ENCODE peak calls at places on chromosomes 7 and 10, in ten cellular contexts. One of them, this sample, is unnamed. For H3K4me1 and H3K9me3, the result is how much of the 10 kb centered on the place peaks cover.

GRCh38 chr10:62075912-62076311 is 174.4 kb downstream of the ARID5B start:
- DNase-seq in HCT116: no peak
- DNase-seq in PC-3: peak
- DNase-seq in GM23248: peak
- DNase-seq in small intestine: no peak
- DNase-seq in A673: peak
- DNase-seq in ovary: no peak
- DNase-seq in body of pancreas: no peak
- DNase-seq in left ventricle myocardium inferior: no peak
- DNase-seq in thoracic aorta: no peak
- DNase-seq in this sample: no peak

GRCh38 chr10:32957341-32958084 is 517 bp downstream of the ITGB1 start:
- DNase-seq in HCT116: no peak
- DNase-seq in PC-3: peak
- DNase-seq in GM23248: peak
- DNase-seq in small intestine: peak
- DNase-seq in A673: peak
- DNase-seq in ovary: peak
- DNase-seq in body of pancreas: peak
- DNase-seq in left ventricle myocardium inferior: peak
- DNase-seq in thoracic aorta: no peak
- DNase-seq in this sample: peak

GRCh38 chr10:25766687-25767221 is 167.3 kb upstream of the MYO3A start:
- DNase-seq in HCT116: no peak
- DNase-seq in PC-3: no peak
- DNase-seq in GM23248: no peak
- DNase-seq in small intestine: no peak
- DNase-seq in A673: peak
- DNase-seq in ovary: no peak
- DNase-seq in body of pancreas: no peak
- DNase-seq in left ventricle myocardium inferior: no peak
- DNase-seq in thoracic aorta: no peak
- DNase-seq in this sample: no peak

GRCh38 chr10:97926055-97926454 is 76.4 kb downstream of the GOLGA7B start:
- DNase-seq in HCT116: no peak
- DNase-seq in PC-3: no peak
- DNase-seq in GM23248: no peak
- DNase-seq in small intestine: no peak
- DNase-seq in A673: no peak
- DNase-seq in ovary: no peak
- DNase-seq in body of pancreas: no peak
- DNase-seq in left ventricle myocardium inferior: no peak
- DNase-seq in thoracic aorta: no peak
- DNase-seq in this sample: no peak

GRCh38 chr7:2299131-2299829 is 15.0 kb downstream of the SNX8 start:
- DNase-seq in HCT116: no peak
- DNase-seq in PC-3: no peak
- DNase-seq in GM23248: peak
- DNase-seq in small intestine: no peak
- DNase-seq in A673: no peak
- DNase-seq in ovary: no peak
- DNase-seq in body of pancreas: peak
- DNase-seq in left ventricle myocardium inferior: no peak
- DNase-seq in thoracic aorta: peak
- DNase-seq in this sample: no peak

GRCh38 chr7:133633055-133633454 is 380.2 kb downstream of the EXOC4 start:
- DNase-seq in HCT116: no peak
- DNase-seq in PC-3: peak
- DNase-seq in GM23248: peak
- DNase-seq in small intestine: no peak
- DNase-seq in A673: peak
- DNase-seq in ovary: no peak
- DNase-seq in body of pancreas: no peak
- DNase-seq in left ventricle myocardium inferior: no peak
- DNase-seq in thoracic aorta: no peak
- DNase-seq in this sample: no peak

GRCh38 chr7:91357929-91358328 is 93.7 kb downstream of the FZD1 start:
- DNase-seq in HCT116: no peak
- DNase-seq in PC-3: no peak
- DNase-seq in GM23248: peak
- DNase-seq in small intestine: no peak
- DNase-seq in A673: no peak
- DNase-seq in ovary: no peak
- DNase-seq in body of pancreas: no peak
- DNase-seq in left ventricle myocardium inferior: no peak
- DNase-seq in thoracic aorta: no peak
- DNase-seq in this sample: no peak

GRCh38 chr10:96548589-96548988 is 34.9 kb upstream of the TLL2 start:
- DNase-seq in HCT116: no peak
- DNase-seq in PC-3: no peak
- DNase-seq in GM23248: no peak
- DNase-seq in small intestine: no peak
- DNase-seq in A673: no peak
- DNase-seq in ovary: peak
- DNase-seq in body of pancreas: peak
- DNase-seq in left ventricle myocardium inferior: peak
- DNase-seq in thoracic aorta: no peak
- DNase-seq in this sample: no peak

GRCh38 chr10:128063736-128064614 is 62.2 kb downstream of the MKI67 start:
- DNase-seq in HCT116: no peak
- DNase-seq in PC-3: no peak
- DNase-seq in GM23248: no peak
- DNase-seq in small intestine: no peak
- DNase-seq in A673: peak
- DNase-seq in ovary: no peak
- DNase-seq in body of pancreas: no peak
- DNase-seq in left ventricle myocardium inferior: no peak
- DNase-seq in thoracic aorta: no peak
- DNase-seq in this sample: no peak

GRCh38 chr7:47253650-47254080 is 328.2 kb downstream of the TNS3 start:
- DNase-seq in HCT116: peak
- DNase-seq in PC-3: peak
- DNase-seq in GM23248: peak
- DNase-seq in small intestine: peak
- DNase-seq in A673: peak
- DNase-seq in ovary: peak
- DNase-seq in body of pancreas: peak
- DNase-seq in left ventricle myocardium inferior: peak
- DNase-seq in thoracic aorta: no peak
- DNase-seq in this sample: peak

GRCh38 chr10:98391065-98391464 is 23.9 kb downstream of the PYROXD2 start:
- DNase-seq in HCT116: no peak
- DNase-seq in PC-3: no peak
- DNase-seq in GM23248: no peak
- DNase-seq in small intestine: no peak
- DNase-seq in A673: no peak
- DNase-seq in ovary: no peak
- DNase-seq in body of pancreas: no peak
- DNase-seq in left ventricle myocardium inferior: no peak
- DNase-seq in thoracic aorta: no peak
- DNase-seq in this sample: no peak

GRCh38 chr7:105879782-105880181 is 3.4 kb upstream of the ATXN7L1 start:
- DNase-seq in HCT116: no peak
- DNase-seq in PC-3: no peak
- DNase-seq in GM23248: no peak
- DNase-seq in small intestine: no peak
- DNase-seq in A673: no peak
- DNase-seq in ovary: no peak
- DNase-seq in body of pancreas: no peak
- DNase-seq in left ventricle myocardium inferior: no peak
- DNase-seq in thoracic aorta: no peak
- DNase-seq in this sample: no peak

GRCh38 chr7:147885906-147886305 is 704.7 kb upstream of the C7orf33 start:
- DNase-seq in HCT116: no peak
- DNase-seq in PC-3: peak
- DNase-seq in GM23248: no peak
- DNase-seq in small intestine: no peak
- DNase-seq in A673: no peak
- DNase-seq in ovary: no peak
- DNase-seq in body of pancreas: no peak
- DNase-seq in left ventricle myocardium inferior: no peak
- DNase-seq in thoracic aorta: no peak
- DNase-seq in this sample: no peak

GRCh38 chr10:11684717-11685645 is 57.2 kb upstream of the ECHDC3 start:
- DNase-seq in HCT116: peak
- DNase-seq in PC-3: peak
- DNase-seq in GM23248: peak
- DNase-seq in small intestine: peak
- DNase-seq in A673: peak
- DNase-seq in ovary: peak
- DNase-seq in body of pancreas: peak
- DNase-seq in left ventricle myocardium inferior: peak
- DNase-seq in thoracic aorta: peak
- DNase-seq in this sample: peak

GRCh38 chr10:71767420-71768035 is 5.8 kb downstream of the VSIR start:
- DNase-seq in HCT116: no peak
- DNase-seq in PC-3: peak
- DNase-seq in GM23248: peak
- DNase-seq in small intestine: peak
- DNase-seq in A673: no peak
- DNase-seq in ovary: peak
- DNase-seq in body of pancreas: no peak
- DNase-seq in left ventricle myocardium inferior: peak
- DNase-seq in thoracic aorta: no peak
- DNase-seq in this sample: no peak

GRCh38 chr10:79435271-79436065 is 10.0 kb downstream of the ZCCHC24 start:
- DNase-seq in HCT116: no peak
- DNase-seq in PC-3: peak
- DNase-seq in GM23248: peak
- DNase-seq in small intestine: no peak
- DNase-seq in A673: no peak
- DNase-seq in ovary: peak
- DNase-seq in body of pancreas: no peak
- DNase-seq in left ventricle myocardium inferior: peak
- DNase-seq in thoracic aorta: no peak
- DNase-seq in this sample: peak

GRCh38 chr10:97640868-97641811 is 669 bp downstream of the PI4K2A start:
- DNase-seq in HCT116: no peak
- DNase-seq in PC-3: no peak
- DNase-seq in GM23248: peak
- DNase-seq in small intestine: peak
- DNase-seq in A673: peak
- DNase-seq in ovary: peak
- DNase-seq in body of pancreas: peak
- DNase-seq in left ventricle myocardium inferior: peak
- DNase-seq in thoracic aorta: no peak
- DNase-seq in this sample: peak

GRCh38 chr7:115346685-115347084 is 424.8 kb downstream of the MDFIC start:
- DNase-seq in HCT116: no peak
- DNase-seq in PC-3: peak
- DNase-seq in GM23248: no peak
- DNase-seq in small intestine: no peak
- DNase-seq in A673: no peak
- DNase-seq in ovary: no peak
- DNase-seq in body of pancreas: no peak
- DNase-seq in left ventricle myocardium inferior: no peak
- DNase-seq in thoracic aorta: no peak
- DNase-seq in this sample: no peak

GRCh38 chr7:101702362-101702850 is 73.3 kb upstream of the MYL10 start:
- DNase-seq in HCT116: peak
- DNase-seq in PC-3: peak
- DNase-seq in GM23248: peak
- DNase-seq in small intestine: peak
- DNase-seq in A673: peak
- DNase-seq in ovary: no peak
- DNase-seq in body of pancreas: no peak
- DNase-seq in left ventricle myocardium inferior: no peak
- DNase-seq in thoracic aorta: no peak
- DNase-seq in this sample: no peak

GRCh38 chr10:74589226-74589673 is 237.2 kb upstream of the KAT6B start:
- DNase-seq in HCT116: no peak
- DNase-seq in PC-3: peak
- DNase-seq in GM23248: peak
- DNase-seq in small intestine: peak
- DNase-seq in A673: peak
- DNase-seq in ovary: peak
- DNase-seq in body of pancreas: peak
- DNase-seq in left ventricle myocardium inferior: peak
- DNase-seq in thoracic aorta: peak
- DNase-seq in this sample: peak
- H3K4me3 ChIP-seq in HCT116: no peak
- H3K4me3 ChIP-seq in PC-3: no peak
- H3K4me3 ChIP-seq in GM23248: no peak
- H3K4me3 ChIP-seq in small intestine: no peak
- H3K4me3 ChIP-seq in A673: no peak
- H3K4me3 ChIP-seq in ovary: no peak
- H3K4me3 ChIP-seq in body of pancreas: no peak
- H3K4me3 ChIP-seq in left ventricle myocardium inferior: no peak
- H3K4me3 ChIP-seq in thoracic aorta: no peak
- H3K4me3 ChIP-seq in this sample: no peak

DNA sequence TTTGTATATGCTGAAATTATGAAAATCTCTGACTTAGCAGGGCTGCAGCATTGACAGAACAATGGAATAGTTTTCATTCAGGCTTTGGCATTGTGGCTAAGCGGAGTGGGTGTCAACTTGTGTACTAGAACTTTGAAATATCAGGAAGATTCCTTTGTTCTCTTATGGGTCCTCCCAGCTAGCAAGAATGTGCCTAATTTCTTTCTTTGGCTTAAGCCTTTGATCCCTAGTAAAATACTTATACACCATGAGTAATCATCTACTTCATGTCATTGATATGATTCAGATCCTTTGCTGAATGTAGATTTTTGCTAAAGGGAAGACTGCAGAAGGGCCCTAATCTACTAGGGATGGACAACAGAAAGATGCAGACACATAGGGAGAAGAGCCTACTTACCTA is 6.2 kb downstream of the AVL9 start:
- DNase-seq in HCT116: peak
- DNase-seq in PC-3: peak
- DNase-seq in GM23248: peak
- DNase-seq in small intestine: no peak
- DNase-seq in A673: peak
- DNase-seq in ovary: no peak
- DNase-seq in body of pancreas: no peak
- DNase-seq in left ventricle myocardium inferior: no peak
- DNase-seq in thoracic aorta: no peak
- DNase-seq in this sample: no peak
- H3K4me1 ChIP-seq in HCT116: under half
- H3K4me1 ChIP-seq in PC-3: under half
- H3K4me1 ChIP-seq in GM23248: under half
- H3K4me1 ChIP-seq in small intestine: under half
- H3K4me1 ChIP-seq in A673: under half
- H3K4me1 ChIP-seq in ovary: under half
- H3K4me1 ChIP-seq in body of pancreas: under half
- H3K4me1 ChIP-seq in left ventricle myocardium inferior: half or more
- H3K4me1 ChIP-seq in thoracic aorta: under half
- H3K4me1 ChIP-seq in this sample: under half

GRCh38 chr7:57205000-57205399 is 72.8 kb upstream of the ZNF479 start:
- DNase-seq in HCT116: no peak
- DNase-seq in PC-3: no peak
- DNase-seq in GM23248: no peak
- DNase-seq in small intestine: no peak
- DNase-seq in A673: no peak
- DNase-seq in ovary: no peak
- DNase-seq in body of pancreas: no peak
- DNase-seq in left ventricle myocardium inferior: no peak
- DNase-seq in thoracic aorta: no peak
- DNase-seq in this sample: peak
- H3K9me3 ChIP-seq in HCT116: under half
- H3K9me3 ChIP-seq in PC-3: under half
- H3K9me3 ChIP-seq in GM23248: under half
- H3K9me3 ChIP-seq in small intestine: under half
- H3K9me3 ChIP-seq in A673: under half
- H3K9me3 ChIP-seq in ovary: under half
- H3K9me3 ChIP-seq in body of pancreas: under half
- H3K9me3 ChIP-seq in left ventricle myocardium inferior: half or more
- H3K9me3 ChIP-seq in thoracic aorta: under half
- H3K9me3 ChIP-seq in this sample: under half

GRCh38 chr10:28679941-28680752 is 2.8 kb downstream of the BAMBI start:
- DNase-seq in HCT116: no peak
- DNase-seq in PC-3: peak
- DNase-seq in GM23248: no peak
- DNase-seq in small intestine: no peak
- DNase-seq in A673: peak
- DNase-seq in ovary: no peak
- DNase-seq in body of pancreas: peak
- DNase-seq in left ventricle myocardium inferior: no peak
- DNase-seq in thoracic aorta: no peak
- DNase-seq in this sample: no peak
- H3K4me3 ChIP-seq in HCT116: no peak
- H3K4me3 ChIP-seq in PC-3: peak
- H3K4me3 ChIP-seq in GM23248: no peak
- H3K4me3 ChIP-seq in small intestine: no peak
- H3K4me3 ChIP-seq in A673: peak
- H3K4me3 ChIP-seq in ovary: peak
- H3K4me3 ChIP-seq in body of pancreas: no peak
- H3K4me3 ChIP-seq in left ventricle myocardium inferior: peak
- H3K4me3 ChIP-seq in thoracic aorta: peak
- H3K4me3 ChIP-seq in this sample: peak